ENCODE peak calls at places on chromosomes 4 and X, in six cellular contexts. One of them, this sample, is unnamed.

GRCh38 chrX:113833096-113833495 is 750.8 kb upstream of the HTR2C start:
- DNase-seq in neuronal stem cell: no peak
- DNase-seq in H9: no peak
- DNase-seq in IMR-90: no peak
- DNase-seq in trophoblast cell: peak
- DNase-seq in H1: no peak
- DNase-seq in this sample: no peak

GRCh38 chr4:43853565-43854345 is 594.9 kb downstream of the KCTD8 start:
- DNase-seq in trophoblast cell: no peak
- DNase-seq in neuronal stem cell: no peak
- DNase-seq in H9: no peak
- DNase-seq in H1: no peak
- DNase-seq in IMR-90: no peak
- DNase-seq in this sample: no peak

GRCh38 chr4:8739820-8740665 is 131.6 kb downstream of the HMX1 start:
- DNase-seq in H1: no peak
- DNase-seq in neuronal stem cell: no peak
- DNase-seq in H9: peak
- DNase-seq in IMR-90: no peak
- DNase-seq in trophoblast cell: no peak
- DNase-seq in this sample: no peak

GRCh38 chr4:87961993-87962791 is 13.3 kb upstream of the SPP1 start:
- DNase-seq in IMR-90: peak
- DNase-seq in trophoblast cell: peak
- DNase-seq in H1: no peak
- DNase-seq in neuronal stem cell: no peak
- DNase-seq in H9: no peak
- DNase-seq in this sample: peak

GRCh38 chr4:111960241-111960667 is 185.0 kb upstream of the FAM241A start:
- DNase-seq in H9: no peak
- DNase-seq in H1: no peak
- DNase-seq in neuronal stem cell: no peak
- DNase-seq in IMR-90: no peak
- DNase-seq in trophoblast cell: peak
- DNase-seq in this sample: peak

GRCh38 chrX:118593407-118593806 is 97.8 kb downstream of the DOCK11 start:
- DNase-seq in IMR-90: no peak
- DNase-seq in H1: no peak
- DNase-seq in H9: no peak
- DNase-seq in trophoblast cell: no peak
- DNase-seq in neuronal stem cell: no peak
- DNase-seq in this sample: no peak

GRCh38 chr4:13938299-13938698 is 310.8 kb upstream of the BOD1L1 start:
- DNase-seq in trophoblast cell: no peak
- DNase-seq in H9: no peak
- DNase-seq in IMR-90: no peak
- DNase-seq in H1: no peak
- DNase-seq in neuronal stem cell: no peak
- DNase-seq in this sample: no peak

GRCh38 chr4:25069014-25069413 is 38.3 kb upstream of the LGI2 start:
- DNase-seq in neuronal stem cell: no peak
- DNase-seq in H9: no peak
- DNase-seq in trophoblast cell: peak
- DNase-seq in H1: no peak
- DNase-seq in IMR-90: no peak
- DNase-seq in this sample: no peak

GRCh38 chrX:153767674-153768055 is 3.6 kb downstream of the PLXNB3 start:
- DNase-seq in neuronal stem cell: no peak
- DNase-seq in IMR-90: no peak
- DNase-seq in H1: no peak
- DNase-seq in H9: peak
- DNase-seq in trophoblast cell: no peak
- DNase-seq in this sample: no peak

GRCh38 chr4:107037188-107037587 is 1.1 kb upstream of the DKK2 start:
- DNase-seq in trophoblast cell: peak
- DNase-seq in H9: peak
- DNase-seq in IMR-90: peak
- DNase-seq in neuronal stem cell: peak
- DNase-seq in H1: no peak
- DNase-seq in this sample: peak

GRCh38 chr4:145847764-145848163 is 90.9 kb downstream of the ZNF827 start:
- DNase-seq in H9: no peak
- DNase-seq in trophoblast cell: no peak
- DNase-seq in neuronal stem cell: no peak
- DNase-seq in IMR-90: no peak
- DNase-seq in H1: no peak
- DNase-seq in this sample: no peak

GRCh38 chr4:17613761-17614415 is 553 bp upstream of the MED28 start:
- DNase-seq in trophoblast cell: peak
- DNase-seq in H9: no peak
- DNase-seq in H1: no peak
- DNase-seq in neuronal stem cell: peak
- DNase-seq in IMR-90: peak
- DNase-seq in this sample: peak

GRCh38 chr4:142129931-142130330 is 493.5 kb downstream of the IL15 start:
- DNase-seq in H9: no peak
- DNase-seq in IMR-90: no peak
- DNase-seq in neuronal stem cell: no peak
- DNase-seq in trophoblast cell: peak
- DNase-seq in H1: no peak
- DNase-seq in this sample: no peak

GRCh38 chrX:121216979-121217378 is 169.6 kb downstream of the GLUD2 start:
- DNase-seq in IMR-90: no peak
- DNase-seq in H9: no peak
- DNase-seq in neuronal stem cell: no peak
- DNase-seq in H1: no peak
- DNase-seq in trophoblast cell: no peak
- DNase-seq in this sample: no peak

GRCh38 chrX:1248381-1249061 is 20.1 kb upstream of the CSF2RA start:
- DNase-seq in H9: peak
- DNase-seq in neuronal stem cell: peak
- DNase-seq in H1: no peak
- DNase-seq in trophoblast cell: peak
- DNase-seq in IMR-90: no peak
- DNase-seq in this sample: peak

GRCh38 chr4:111991797-111992196 is 153.5 kb upstream of the FAM241A start:
- DNase-seq in trophoblast cell: peak
- DNase-seq in IMR-90: peak
- DNase-seq in H1: no peak
- DNase-seq in neuronal stem cell: no peak
- DNase-seq in H9: no peak
- DNase-seq in this sample: peak

GRCh38 chr4:8928074-8928473 is 56.4 kb upstream of the HMX1 start:
- DNase-seq in H9: no peak
- DNase-seq in trophoblast cell: no peak
- DNase-seq in neuronal stem cell: no peak
- DNase-seq in IMR-90: no peak
- DNase-seq in H1: no peak
- DNase-seq in this sample: no peak

GRCh38 chrX:19683817-19684216 is 168.5 kb upstream of the MAP3K15 start:
- DNase-seq in H9: no peak
- DNase-seq in neuronal stem cell: no peak
- DNase-seq in trophoblast cell: no peak
- DNase-seq in IMR-90: no peak
- DNase-seq in H1: no peak
- DNase-seq in this sample: no peak

GRCh38 chr4:165052627-165053026 is 1.0 kb upstream of the TRIM75 start:
- DNase-seq in IMR-90: no peak
- DNase-seq in H1: no peak
- DNase-seq in neuronal stem cell: no peak
- DNase-seq in trophoblast cell: no peak
- DNase-seq in H9: no peak
- DNase-seq in this sample: no peak

GRCh38 chrX:38891641-38892413 is 90.6 kb downstream of the MID1IP1 start:
- DNase-seq in IMR-90: peak
- DNase-seq in H9: no peak
- DNase-seq in neuronal stem cell: no peak
- DNase-seq in H1: no peak
- DNase-seq in trophoblast cell: no peak
- DNase-seq in this sample: peak

GRCh38 chr4:133584714-133585113 is 435.6 kb downstream of the PCDH10 start:
- DNase-seq in IMR-90: no peak
- DNase-seq in trophoblast cell: peak
- DNase-seq in H9: peak
- DNase-seq in neuronal stem cell: no peak
- DNase-seq in H1: peak
- DNase-seq in this sample: no peak

DNA sequence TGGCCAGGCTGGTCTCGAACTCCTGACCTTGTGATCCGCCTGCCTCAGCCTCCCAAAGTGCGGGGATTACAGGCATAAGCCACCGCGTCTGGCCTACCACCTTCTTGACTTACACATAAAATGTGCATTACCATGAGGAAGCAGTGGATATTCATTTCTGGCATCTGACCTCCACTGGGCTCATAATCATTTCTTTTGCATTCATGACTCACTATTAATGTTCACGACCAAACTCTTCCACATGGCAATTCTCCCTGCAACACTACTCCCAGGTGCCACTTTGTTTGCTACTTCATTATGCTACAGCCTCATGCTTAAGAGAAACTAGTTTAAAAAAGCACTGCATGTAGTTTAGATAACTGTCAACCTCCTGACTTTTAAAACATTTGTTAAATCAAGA is 22.7 kb downstream of the RASGEF1B start:
- DNase-seq in H1: no peak
- DNase-seq in neuronal stem cell: no peak
- DNase-seq in trophoblast cell: no peak
- DNase-seq in IMR-90: peak
- DNase-seq in H9: no peak
- DNase-seq in this sample: no peak
- H3K14ac ChIP-seq in H1: no peak
- H3K14ac ChIP-seq in neuronal stem cell: no peak
- H3K14ac ChIP-seq in trophoblast cell: no peak
- H3K14ac ChIP-seq in IMR-90: no peak
- H3K14ac ChIP-seq in H9: no peak
- H3K14ac ChIP-seq in this sample: no peak

GRCh38 chr4:48913346-48913745 is 6.8 kb upstream of the OCIAD2 start:
- DNase-seq in IMR-90: peak
- DNase-seq in trophoblast cell: peak
- DNase-seq in H9: no peak
- DNase-seq in neuronal stem cell: no peak
- DNase-seq in H1: no peak
- DNase-seq in this sample: peak
- H4K8ac ChIP-seq in IMR-90: no peak
- H4K8ac ChIP-seq in trophoblast cell: no peak
- H4K8ac ChIP-seq in H9: no peak
- H4K8ac ChIP-seq in neuronal stem cell: no peak
- H4K8ac ChIP-seq in H1: no peak
- H4K8ac ChIP-seq in this sample: peak

GRCh38 chr4:78767350-78767749 is 8.8 kb upstream of the BMP2K start:
- DNase-seq in H9: no peak
- DNase-seq in trophoblast cell: no peak
- DNase-seq in IMR-90: no peak
- DNase-seq in H1: no peak
- DNase-seq in neuronal stem cell: no peak
- DNase-seq in this sample: no peak

GRCh38 chr4:78764498-78764961 is 11.6 kb upstream of the BMP2K start:
- DNase-seq in neuronal stem cell: no peak
- DNase-seq in H1: no peak
- DNase-seq in trophoblast cell: peak
- DNase-seq in IMR-90: peak
- DNase-seq in H9: no peak
- DNase-seq in this sample: peak

GRCh38 chr4:78766650-78767049 is 9.5 kb upstream of the BMP2K start:
- DNase-seq in IMR-90: no peak
- DNase-seq in neuronal stem cell: no peak
- DNase-seq in H9: no peak
- DNase-seq in trophoblast cell: no peak
- DNase-seq in H1: no peak
- DNase-seq in this sample: no peak

GRCh38 chr4:78765607-78766006 is 10.5 kb upstream of the BMP2K start:
- DNase-seq in H9: no peak
- DNase-seq in H1: no peak
- DNase-seq in trophoblast cell: no peak
- DNase-seq in neuronal stem cell: no peak
- DNase-seq in IMR-90: no peak
- DNase-seq in this sample: no peak

DNA sequence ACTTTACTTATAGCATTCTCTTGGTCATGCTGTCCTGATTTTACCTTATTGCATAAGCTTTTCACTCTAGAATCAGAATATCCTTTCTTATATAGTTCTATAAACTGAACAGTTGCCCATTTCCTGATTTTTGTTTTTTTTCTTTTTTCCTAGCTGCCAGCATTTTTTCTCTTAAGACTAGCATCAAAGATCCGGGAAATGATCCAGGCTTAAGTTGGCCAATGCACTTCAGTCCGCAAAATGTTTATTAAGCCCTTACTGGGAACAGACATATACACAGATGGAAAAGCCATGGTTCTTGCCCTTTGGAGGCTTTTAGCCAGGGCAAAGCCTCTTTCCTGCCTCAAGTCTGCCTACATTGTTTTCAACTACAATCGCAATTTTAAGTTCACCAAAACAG is 10.1 kb upstream of the BMP2K start:
- DNase-seq in H9: no peak
- DNase-seq in trophoblast cell: no peak
- DNase-seq in H1: no peak
- DNase-seq in IMR-90: peak
- DNase-seq in neuronal stem cell: no peak
- DNase-seq in this sample: no peak
- H2AFZ ChIP-seq in H9: no peak
- H2AFZ ChIP-seq in trophoblast cell: no peak
- H2AFZ ChIP-seq in H1: no peak
- H2AFZ ChIP-seq in IMR-90: no peak
- H2AFZ ChIP-seq in neuronal stem cell: no peak
- H2AFZ ChIP-seq in this sample: no peak

GRCh38 chr4:5894266-5894665 is 1.4 kb upstream of the CRMP1 start:
- DNase-seq in H1: no peak
- DNase-seq in neuronal stem cell: no peak
- DNase-seq in IMR-90: no peak
- DNase-seq in trophoblast cell: no peak
- DNase-seq in H9: no peak
- DNase-seq in this sample: no peak

GRCh38 chr4:5892321-5893012 is 419 bp downstream of the CRMP1 start:
- DNase-seq in IMR-90: no peak
- DNase-seq in H1: no peak
- DNase-seq in neuronal stem cell: no peak
- DNase-seq in trophoblast cell: no peak
- DNase-seq in H9: no peak
- DNase-seq in this sample: no peak

GRCh38 chr4:5895287-5895686 is 2.4 kb upstream of the CRMP1 start:
- DNase-seq in H1: no peak
- DNase-seq in neuronal stem cell: no peak
- DNase-seq in IMR-90: peak
- DNase-seq in H9: no peak
- DNase-seq in trophoblast cell: no peak
- DNase-seq in this sample: no peak

GRCh38 chr4:5893013-5893580 is at the start of gene CRMP1:
- DNase-seq in IMR-90: no peak
- DNase-seq in H9: peak
- DNase-seq in trophoblast cell: no peak
- DNase-seq in neuronal stem cell: peak
- DNase-seq in H1: no peak
- DNase-seq in this sample: no peak

DNA sequence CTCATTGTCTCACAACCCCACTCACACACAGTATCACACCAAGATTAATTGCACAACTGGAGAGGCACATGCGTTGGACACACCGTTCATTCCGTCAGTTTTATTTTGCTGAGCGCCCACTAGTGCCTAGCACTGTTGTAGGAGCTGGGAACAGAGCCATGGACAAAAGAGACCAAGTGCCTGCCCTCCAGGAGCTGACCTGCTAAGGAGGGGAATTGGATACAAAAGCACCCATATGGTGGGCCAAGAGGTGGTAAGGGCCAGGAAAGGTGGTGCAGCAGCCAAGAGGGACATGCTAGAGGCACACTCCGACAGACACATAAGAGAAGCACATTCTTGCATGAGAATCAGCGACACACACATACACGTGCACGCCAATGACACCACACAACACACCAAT is 705 bp upstream of the CRMP1 start:
- DNase-seq in H9: no peak
- DNase-seq in H1: no peak
- DNase-seq in IMR-90: no peak
- DNase-seq in neuronal stem cell: no peak
- DNase-seq in trophoblast cell: no peak
- DNase-seq in this sample: no peak
- H3K14ac ChIP-seq in H9: no peak
- H3K14ac ChIP-seq in H1: no peak
- H3K14ac ChIP-seq in IMR-90: no peak
- H3K14ac ChIP-seq in neuronal stem cell: no peak
- H3K14ac ChIP-seq in trophoblast cell: no peak
- H3K14ac ChIP-seq in this sample: no peak

This sample was measured in mesenchymal stem cell.